ENCODE peak calls at places on chromosomes 5 and 9, in eight cellular contexts. K is adipocyte; B is GM10248; A is right cardiac atrium; D is effector CD4-positive, alpha-beta T cell; T is stimulated activated CD4-positive, alpha-beta T cell treated with anti-CD3 and anti-CD28 coated beads, Interleukin-12 subunit alpha, Interleukin-12 subunit beta, amount 100 ng/mL, for 48 hours; L is HFF-Myc; Y is EH. U is an unnamed sample.

GRCh38 chr5:146828385-146828784 is 50.2 kb downstream of the PPP2R2B start:
- DNase-seq in T (no peak), K (no peak), Y (peak), B (no peak), D (no peak), A (no peak), L (no peak), U (no peak)

GRCh38 chr9:69034071-69034470 is 1.5 kb upstream of the FXN start:
- DNase-seq in T (no peak), B (no peak), L (no peak), K (no peak), Y (no peak), D (no peak), A (no peak), U (no peak)

GRCh38 chr9:124708633-124709032 is 62.5 kb downstream of the NR6A1 start:
- DNase-seq in Y (peak), D (no peak), K (peak), T (no peak), L (no peak), B (no peak), A (no peak), U (no peak)

GRCh38 chr5:81849769-81850367 is 99.0 kb upstream of the SSBP2 start:
- DNase-seq in Y (no peak), D (no peak), L (no peak), T (no peak), A (no peak), K (no peak), B (no peak), U (no peak)

GRCh38 chr5:73120222-73121108 is at the start of gene TMEM171:
- DNase-seq in B (no peak), L (no peak), D (no peak), K (peak), T (no peak), A (peak), Y (peak), U (peak)

GRCh38 chr9:19231126-19232035 is 888 bp downstream of the DENND4C start:
- DNase-seq in A (no peak), D (peak), Y (peak), K (peak), T (peak), B (peak), L (no peak), U (peak)

GRCh38 chr5:150323819-150324218 is 21.1 kb upstream of the ARSI start:
- DNase-seq in D (no peak), T (no peak), A (no peak), L (no peak), Y (no peak), K (no peak), B (no peak), U (no peak)

GRCh38 chr9:130313103-130313858 is 47.7 kb downstream of the HMCN2 start:
- DNase-seq in Y (no peak), K (no peak), L (no peak), A (peak), D (no peak), B (no peak), T (no peak), U (no peak)

GRCh38 chr5:127776477-127776876 is 73.3 kb downstream of the CCDC192 start:
- DNase-seq in L (no peak), T (no peak), B (no peak), D (no peak), Y (no peak), A (no peak), K (no peak), U (no peak)

U was measured in hippocampal formation.